ENCODE peak calls at places on chromosomes 3 and 15, in four cellular contexts. F is NCI-H774; Y is T1000; N is stimulated activated naive CD4-positive, alpha-beta T cell. D is an unnamed sample.

GRCh38 chr3:468172-468571 is 271.6 kb downstream of the CHL1 start:
- DNase-seq in Y (no peak), N (no peak), F (no peak), D (no peak)

GRCh38 chr3:193736616-193737015 is 143.6 kb downstream of the OPA1 start:
- DNase-seq in N (no peak), Y (no peak), F (no peak), D (no peak)

GRCh38 chr3:188962253-188963247 is 209.2 kb upstream of the TPRG1 start:
- DNase-seq in F (no peak), Y (no peak), N (no peak), D (no peak)

GRCh38 chr3:188345223-188345622 is 191.3 kb downstream of the LPP start:
- DNase-seq in F (no peak), N (no peak), Y (no peak), D (no peak)

GRCh38 chr3:12139111-12139511 is 19.6 kb downstream of the TIMP4 start:
- DNase-seq in F (no peak), N (no peak), Y (peak; percentile 21), D (no peak)

GRCh38 chr3:10335871-10336622 is 15.1 kb upstream of the SEC13 start:
- DNase-seq in N (no peak), Y (no peak), F (no peak), D (no peak)

GRCh38 chr15:32683906-32684584 is 33.8 kb upstream of the GREM1 start:
- DNase-seq in F (no peak), N (no peak), Y (peak; percentile 21), D (no peak)

GRCh38 chr15:96858693-96859092 is 528.2 kb downstream of the NR2F2 start:
- DNase-seq in Y (no peak), N (no peak), F (no peak), D (no peak)

GRCh38 chr3:132279030-132279429 is 38.2 kb upstream of the ACP3 start:
- DNase-seq in N (no peak), Y (no peak), F (no peak), D (no peak)

GRCh38 chr3:178238179-178238578 is 298.1 kb upstream of the KCNMB2 start:
- DNase-seq in Y (no peak), N (no peak), F (no peak), D (no peak)

GRCh38 chr3:54342676-54343075 is 220.3 kb downstream of the CACNA2D3 start:
- DNase-seq in N (no peak), Y (no peak), F (no peak), D (no peak)

GRCh38 chr15:63500265-63501250 is 3.8 kb upstream of the USP3 start:
- DNase-seq in Y (no peak), F (no peak), N (no peak), D (no peak)

GRCh38 chr15:68672781-68673205 is 94.0 kb downstream of the CORO2B start:
- DNase-seq in F (no peak), Y (no peak), N (no peak), D (no peak)

GRCh38 chr3:58532794-58533220 is 4.2 kb downstream of the ACOX2 start:
- DNase-seq in N (peak; percentile 52), Y (peak; percentile 70), F (peak; percentile 14), D (peak; percentile 77)

GRCh38 chr15:81254277-81255265 is 57.9 kb downstream of the IL16 start:
- DNase-seq in Y (no peak), F (no peak), N (no peak), D (no peak)

GRCh38 chr15:58568157-58568571 is 136.4 kb downstream of the LIPC start:
- DNase-seq in N (no peak), F (no peak), Y (no peak), D (no peak)

GRCh38 chr15:64009798-64010241 is 36.5 kb downstream of the DAPK2 start:
- DNase-seq in N (no peak), F (no peak), Y (no peak), D (no peak)

GRCh38 chr3:133294253-133294652 is 105.6 kb upstream of the BFSP2 start:
- DNase-seq in Y (no peak), F (no peak), N (no peak), D (no peak)

GRCh38 chr15:33242165-33242564 is 47.7 kb upstream of the FMN1 start:
- DNase-seq in N (no peak), Y (peak; percentile 42), F (no peak), D (no peak)

GRCh38 chr3:2714856-2715255 is 395.3 kb downstream of the IL5RA start:
- DNase-seq in F (no peak), N (no peak), Y (no peak), D (no peak)

D was measured in naive thymus-derived CD4-positive, alpha-beta T cell.